ENCODE peak calls at places on chromosome 16, in five cellular contexts. U is NCI-H1105, B is psoas muscle, D is AG20443, Z is HS-27A. S is an unnamed sample.

GRCh38 chr16:27625050-27625697 is 75.2 kb downstream of the KATNIP start:
- DNase-seq in D (peak; percentile 71), U (no peak), B (no peak), Z (no peak), S (peak; percentile 1)

GRCh38 chr16:23061669-23062068 is 87.6 kb downstream of the USP31 start:
- DNase-seq in D (no peak), B (no peak), Z (no peak), U (no peak), S (no peak)

GRCh38 chr16:64321066-64321465 is 800.8 kb downstream of the CDH11 start:
- DNase-seq in Z (no peak), D (no peak), U (no peak), B (no peak), S (no peak)

GRCh38 chr16:48128769-48129168 is 27.0 kb downstream of the ABCC12 start:
- DNase-seq in Z (no peak), B (no peak), U (no peak), D (no peak), S (no peak)

GRCh38 chr16:77564791-77565390 is 130.1 kb upstream of the ADAMTS18 start:
- DNase-seq in B (no peak), D (peak; percentile 48), Z (no peak), U (no peak), S (no peak)

GRCh38 chr16:16982614-16983013 is 488.1 kb downstream of the XYLT1 start:
- DNase-seq in U (peak; percentile 27), B (no peak), D (no peak), Z (no peak), S (peak; percentile 23)

GRCh38 chr16:67394271-67395104 is 1.2 kb upstream of the TPPP3 start:
- DNase-seq in U (no peak), D (peak; percentile 37), B (peak; percentile 63), Z (no peak), S (no peak)

GRCh38 chr16:81831722-81832126 is 52.6 kb downstream of the PLCG2 start:
- DNase-seq in Z (no peak), U (no peak), B (peak; percentile 71), D (no peak), S (no peak)

GRCh38 chr16:89265647-89266046 is 48.1 kb downstream of the ZNF778 start:
- DNase-seq in U (no peak), D (no peak), Z (no peak), B (no peak), S (no peak)

GRCh38 chr16:12547608-12547922 is 256.1 kb downstream of the CPPED1 start:
- DNase-seq in U (no peak), D (no peak), Z (no peak), B (no peak), S (no peak)

GRCh38 chr16:86533942-86534341 is 21.1 kb downstream of the MTHFSD start:
- DNase-seq in B (no peak), Z (no peak), U (no peak), D (no peak), S (no peak)

GRCh38 chr16:75340715-75341500 is 89.5 kb upstream of the BCAR1 start:
- DNase-seq in Z (no peak), D (peak; percentile 55), B (no peak), U (no peak), S (no peak)

GRCh38 chr16:81544691-81545365 is 100.2 kb downstream of the CMIP start:
- DNase-seq in Z (no peak), U (no peak), D (no peak), B (no peak), S (no peak)

GRCh38 chr16:13992976-13993375 is 73.0 kb downstream of the ERCC4 start:
- DNase-seq in B (no peak), U (no peak), D (no peak), Z (no peak), S (no peak)

GRCh38 chr16:85136705-85137322 is 24.5 kb upstream of the CIBAR2 start:
- DNase-seq in D (no peak), U (no peak), B (no peak), Z (no peak), S (no peak)